ENCODE peak calls at places on chromosomes 16 and 17, in nine cellular contexts. L is mammary epithelial cell, N is fibroblast of lung, D is hepatocyte, Y is GM23248, A is HCT116, U is MM.1S, R is K562, O is neural progenitor cell. X is an unnamed sample. For H3K4me1, the result is how much of the 10 kb centered on the place peaks cover.

GRCh38 chr17:8289103-8289397 is 580 bp downstream of the RANGRF start:
- DNase-seq in U (no peak), N (no peak), D (no peak), Y (no peak), A (peak), L (no peak), O (peak), R (no peak), X (no peak)

GRCh38 chr17:44331249-44331760 is 6.7 kb upstream of the SLC25A39 start:
- DNase-seq in U (peak), Y (peak), D (peak), A (peak), R (peak), O (peak), N (peak), L (peak), X (peak)

GRCh38 chr16:77946834-77947233 is 75.5 kb upstream of the CLEC3A start:
- DNase-seq in Y (no peak), L (no peak), A (no peak), N (peak), D (peak), R (peak), U (no peak), O (peak), X (peak)

GRCh38 chr17:63848834-63849689 is 6.6 kb upstream of the SMARCD2 start:
- DNase-seq in O (peak), U (peak), Y (peak), R (peak), N (peak), A (peak), L (peak), D (peak), X (peak)

GRCh38 chr16:84738255-84739038 is 38.6 kb downstream of the USP10 start:
- DNase-seq in U (peak), L (peak), O (peak), A (peak), D (peak), Y (peak), R (peak), N (peak), X (no peak)

GRCh38 chr16:13982446-13982845 is 62.5 kb downstream of the ERCC4 start:
- DNase-seq in D (no peak), Y (no peak), N (peak), O (no peak), U (no peak), L (no peak), A (no peak), R (no peak), X (peak)

GRCh38 chr17:54891176-54891821 is 9.4 kb upstream of the TOM1L1 start:
- DNase-seq in D (peak), U (peak), R (peak), Y (peak), L (peak), A (peak), N (peak), O (peak), X (peak)

GRCh38 chr17:35866356-35866950 is 2.2 kb downstream of the HEATR9 start:
- DNase-seq in L (no peak), A (no peak), O (no peak), U (no peak), D (peak), N (peak), Y (peak), R (peak), X (peak)

GRCh38 chr16:19524866-19525723 is 1.4 kb downstream of the CCP110 start:
- DNase-seq in O (peak), L (peak), R (peak), Y (no peak), A (no peak), U (peak), N (peak), D (peak), X (no peak)

GRCh38 chr17:60695960-60696359 is 18.3 kb downstream of the BCAS3 start:
- DNase-seq in A (no peak), N (peak), R (no peak), O (no peak), U (no peak), D (no peak), L (peak), Y (peak), X (peak)

GRCh38 chr17:56319531-56319930 is 166.3 kb downstream of the ANKFN1 start:
- DNase-seq in D (peak), A (peak), R (peak), Y (peak), O (peak), N (peak), U (peak), L (peak), X (peak)

GRCh38 chr17:14308965-14309879 is 8.3 kb downstream of the HS3ST3B1 start:
- DNase-seq in L (peak), O (peak), D (peak), N (peak), U (no peak), A (no peak), R (peak), Y (peak), X (peak)
- TF ChIP-seq EZH2 in L (no peak), O (no peak), D (no peak), N (no peak), U (no peak), A (no peak), R (no peak), Y (no peak), X (no peak)

GRCh38 chr16:11329080-11329491 is 16.2 kb upstream of the RMI2 start:
- DNase-seq in U (peak), D (no peak), R (no peak), N (peak), Y (peak), L (no peak), O (peak), A (no peak), X (no peak)
- H3K4me1 ChIP-seq in U (under half), D (under half), R (under half), N (under half), Y (under half), L (under half), O (under half), A (under half), X (under half)

DNA sequence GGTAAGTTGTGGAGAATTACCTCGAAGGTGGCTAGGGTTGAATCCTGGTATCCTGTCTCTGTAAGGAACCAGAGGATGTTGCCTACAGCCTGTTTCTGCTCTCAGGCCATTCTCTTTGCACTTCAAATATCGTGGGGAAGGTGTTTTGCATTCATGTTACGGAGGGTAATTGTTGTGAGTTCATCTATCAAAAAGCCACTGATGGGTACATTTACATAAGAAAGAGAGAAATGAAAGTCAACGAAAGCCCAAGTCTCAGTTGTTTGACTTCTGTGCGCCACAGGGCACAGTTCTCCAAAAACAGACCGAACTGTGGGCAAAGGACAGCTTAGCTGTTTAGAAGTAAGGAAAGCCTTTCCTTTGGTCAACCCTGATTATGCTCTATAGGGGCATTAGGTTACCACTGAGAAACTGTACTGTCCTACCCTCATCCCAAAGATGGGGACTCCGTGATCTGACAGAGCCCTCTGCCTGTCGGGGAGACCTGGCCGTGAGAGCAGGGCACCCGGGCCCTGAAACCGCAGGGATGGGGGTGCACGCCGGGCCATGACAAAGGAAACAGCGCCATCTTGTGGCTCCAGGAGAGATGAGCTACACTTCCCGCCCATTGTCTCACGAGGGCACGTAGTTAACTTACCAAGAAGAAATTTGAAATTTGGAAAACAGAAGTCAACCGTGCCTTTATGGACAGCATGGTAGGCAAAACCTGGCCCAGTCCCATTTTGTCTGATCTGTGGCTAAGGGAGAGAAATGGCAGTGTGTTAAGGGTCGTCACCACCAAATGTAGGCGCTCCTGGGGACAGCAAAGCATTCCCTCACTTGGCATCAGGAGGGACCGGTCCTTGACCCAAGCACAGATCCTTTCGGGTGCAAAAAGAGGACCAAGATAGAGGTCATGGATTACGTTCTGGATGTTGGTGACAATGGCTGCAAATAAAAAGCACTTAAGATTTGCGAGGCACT is 74.5 kb upstream of the DYNLRB2 start:
- DNase-seq in Y (peak), L (peak), O (peak), D (peak), N (peak), R (peak), U (peak), A (peak), X (peak)
- H2AFZ ChIP-seq in Y (peak), L (peak), O (peak), D (no peak), N (no peak), R (no peak), U (no peak), A (no peak), X (peak)

DNA sequence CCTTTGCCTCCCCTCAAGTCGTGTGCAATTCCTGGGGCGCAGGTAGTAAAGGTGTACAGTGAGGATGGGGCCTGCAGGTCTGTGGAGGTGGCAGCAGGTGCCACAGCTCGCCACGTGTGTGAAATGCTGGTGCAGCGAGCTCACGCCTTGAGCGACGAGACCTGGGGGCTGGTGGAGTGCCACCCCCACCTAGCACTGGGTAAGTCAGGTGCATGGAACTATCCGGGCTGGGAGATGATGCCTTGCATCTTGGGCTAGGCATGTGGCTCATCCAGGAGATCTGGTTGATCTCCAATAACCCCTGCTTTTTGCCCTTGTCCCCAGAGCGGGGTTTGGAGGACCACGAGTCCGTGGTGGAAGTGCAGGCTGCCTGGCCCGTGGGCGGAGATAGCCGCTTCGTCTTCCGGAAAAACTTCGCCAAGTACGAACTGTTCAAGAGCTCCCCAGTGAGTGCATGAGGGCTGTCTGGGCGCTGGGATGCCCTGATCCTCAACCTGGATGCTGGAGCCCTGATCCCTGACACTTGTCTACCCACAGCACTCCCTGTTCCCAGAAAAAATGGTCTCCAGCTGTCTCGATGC is 5.2 kb downstream of the GRB7 start:
- DNase-seq in O (no peak), D (no peak), N (no peak), A (no peak), U (no peak), Y (no peak), R (no peak), L (no peak), X (no peak)
- TF ChIP-seq EZH2 in O (no peak), D (no peak), N (no peak), A (no peak), U (no peak), Y (no peak), R (no peak), L (no peak), X (no peak)

GRCh38 chr16:3171181-3171854 is 16.7 kb upstream of the OR1F1 start:
- DNase-seq in O (peak), U (peak), A (no peak), R (no peak), Y (peak), L (no peak), D (no peak), N (no peak), X (no peak)

GRCh38 chr16:3174618-3175148 is 13.3 kb upstream of the OR1F1 start:
- DNase-seq in L (no peak), U (no peak), R (no peak), O (no peak), A (no peak), D (no peak), Y (no peak), N (no peak), X (no peak)

GRCh38 chr16:3173892-3174617 is 13.9 kb upstream of the OR1F1 start:
- DNase-seq in A (no peak), R (peak), O (peak), Y (peak), L (peak), D (no peak), U (peak), N (no peak), X (no peak)

GRCh38 chr16:3171855-3172593 is 16.0 kb upstream of the OR1F1 start:
- DNase-seq in D (no peak), L (peak), A (no peak), U (peak), O (peak), N (peak), Y (peak), R (peak), X (peak)

DNA sequence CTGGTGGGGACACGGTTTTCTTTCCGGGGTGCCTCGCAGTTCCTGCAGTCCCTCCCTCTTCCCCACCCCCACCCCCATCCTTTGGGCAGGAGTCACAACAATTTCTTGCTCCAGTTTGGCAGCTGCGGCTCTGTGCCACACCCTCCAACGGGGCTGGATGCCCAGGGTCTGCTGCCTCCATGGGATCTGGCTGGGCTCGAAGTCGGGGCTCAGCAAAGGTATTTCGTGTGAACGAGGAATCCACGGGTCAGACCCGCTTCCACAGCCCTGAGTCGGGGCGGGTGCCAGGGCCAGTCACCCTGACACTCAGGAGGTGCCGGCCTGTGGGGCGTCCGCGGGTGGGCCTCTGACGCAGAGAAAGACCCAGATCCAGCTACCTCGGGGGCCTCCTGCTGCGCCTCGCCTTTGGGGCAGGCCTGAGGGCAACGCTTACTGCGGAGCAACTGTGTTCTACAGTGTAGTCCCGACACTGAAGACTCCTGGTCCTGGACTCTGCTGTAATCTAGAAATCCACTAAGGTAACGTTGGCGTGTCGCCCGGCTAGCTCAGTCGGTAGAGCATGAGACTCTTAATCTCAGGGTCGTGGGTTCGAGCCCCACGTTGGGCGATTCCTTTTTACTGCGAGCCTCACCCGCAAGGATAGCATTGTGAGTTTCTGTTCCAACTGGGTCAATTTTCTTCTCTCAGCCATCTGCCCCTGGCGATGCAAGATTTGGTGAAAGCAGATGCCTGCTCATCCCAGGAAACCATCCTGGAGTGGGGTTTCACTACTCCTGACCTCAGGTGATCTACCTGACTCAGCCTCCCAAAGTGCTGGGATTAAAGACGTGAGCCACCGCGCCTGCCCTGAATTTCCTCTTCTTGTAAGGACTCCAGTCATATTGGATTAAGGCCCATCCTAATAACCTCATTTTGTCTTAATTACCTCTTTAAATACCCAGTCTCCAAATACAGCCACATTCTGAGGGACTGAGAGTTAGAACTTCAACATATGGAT is 12.5 kb upstream of the OR1F1 start:
- DNase-seq in D (no peak), N (peak), Y (no peak), R (peak), A (peak), U (no peak), L (peak), O (peak), X (no peak)
- H3K4me1 ChIP-seq in D (under half), N (under half), Y (under half), R (under half), A (under half), U (under half), L (under half), O (under half), X (under half)